ENCODE peak calls at places on chromosomes 7 and 10, in five cellular contexts. C, I, K, M and T are unnamed samples.

GRCh38 chr7:20164420-20165145 is 52.6 kb downstream of the MACC1 start:
- DNase-seq in C (no peak), I (no peak), K (no peak), M (no peak), T (no peak)

GRCh38 chr7:134458806-134459698 is at the start of gene AKR1B1:
- DNase-seq in C (peak), I (peak), K (no peak), M (peak), T (peak)

GRCh38 chr7:56105508-56105907 is 768 bp downstream of the CHCHD2 start:
- DNase-seq in C (peak), I (peak), K (peak), M (no peak), T (no peak)

GRCh38 chr7:134084488-134085144 is 42.5 kb upstream of the LRGUK start:
- DNase-seq in C (no peak), I (peak), K (peak), M (no peak), T (no peak)

GRCh38 chr10:82934429-82934828 is 1059.4 kb downstream of the NRG3 start:
- DNase-seq in C (no peak), I (no peak), K (no peak), M (no peak), T (no peak)

GRCh38 chr7:5773661-5774086 is 7.8 kb downstream of the RNF216 start:
- DNase-seq in C (no peak), I (peak), K (peak), M (peak), T (no peak)

GRCh38 chr10:17256627-17257026 is 28.6 kb downstream of the VIM start:
- DNase-seq in C (no peak), I (no peak), K (no peak), M (no peak), T (no peak)

GRCh38 chr10:18683427-18683826 is 24.2 kb downstream of the ARL5B start:
- DNase-seq in C (no peak), I (no peak), K (peak), M (no peak), T (no peak)

GRCh38 chr10:7507887-7508726 is 97.3 kb upstream of the SFMBT2 start:
- DNase-seq in C (no peak), I (no peak), K (no peak), M (no peak), T (no peak)

GRCh38 chr7:36305648-36306047 is 84.0 kb upstream of the ANLN start:
- DNase-seq in C (no peak), I (no peak), K (no peak), M (no peak), T (no peak)

GRCh38 chr7:36667007-36667406 is 57.3 kb downstream of the AOAH start:
- DNase-seq in C (no peak), I (no peak), K (no peak), M (no peak), T (no peak)

GRCh38 chr7:114856625-114857024 is 65.3 kb upstream of the MDFIC start:
- DNase-seq in C (no peak), I (no peak), K (no peak), M (no peak), T (no peak)

GRCh38 chr7:41754046-41754445 is 51.2 kb upstream of the INHBA start:
- DNase-seq in C (no peak), I (no peak), K (peak), M (no peak), T (no peak)

GRCh38 chr10:96587255-96588059 is 645 bp upstream of the TM9SF3 start:
- DNase-seq in C (peak), I (peak), K (peak), M (peak), T (no peak)

GRCh38 chr10:84469470-84469869 is 141.1 kb downstream of the CCSER2 start:
- DNase-seq in C (no peak), I (no peak), K (no peak), M (no peak), T (no peak)

GRCh38 chr7:33903770-33904679 is 1.3 kb upstream of the BMPER start:
- DNase-seq in C (no peak), I (no peak), K (no peak), M (no peak), T (no peak)

GRCh38 chr7:92527300-92528187 is 776 bp downstream of the PEX1 start:
- DNase-seq in C (peak), I (peak), K (peak), M (peak), T (peak)

GRCh38 chr7:74482629-74483401 is 29.1 kb downstream of the GTF2IRD1 start:
- DNase-seq in C (no peak), I (no peak), K (no peak), M (no peak), T (no peak)

GRCh38 chr10:120559800-120560199 is 102.8 kb downstream of the PLPP4 start:
- DNase-seq in C (no peak), I (no peak), K (no peak), M (no peak), T (no peak)

GRCh38 chr7:127665922-127666321 is 13.9 kb downstream of the SND1 start:
- DNase-seq in C (no peak), I (no peak), K (no peak), M (no peak), T (no peak)

GRCh38 chr7:82578430-82578829 is 134.9 kb upstream of the CACNA2D1 start:
- DNase-seq in C (no peak), I (no peak), K (no peak), M (no peak), T (no peak)

GRCh38 chr10:69468771-69469129 is 17.5 kb downstream of the TSPAN15 start:
- DNase-seq in C (no peak), I (no peak), K (peak), M (no peak), T (no peak)

GRCh38 chr7:101096331-101096956 is 11.2 kb downstream of the TRIM56 start:
- DNase-seq in C (no peak), I (no peak), K (no peak), M (no peak), T (no peak)

GRCh38 chr10:93336678-93337077 is 145.5 kb downstream of the MYOF start:
- DNase-seq in C (no peak), I (no peak), K (no peak), M (no peak), T (no peak)

GRCh38 chr7:95901006-95901405 is 128.7 kb downstream of the DYNC1I1 start:
- DNase-seq in C (no peak), I (no peak), K (no peak), M (no peak), T (no peak)

GRCh38 chr10:78211476-78212110 is 177.9 kb downstream of the RPS24 start:
- DNase-seq in C (no peak), I (peak), K (peak), M (no peak), T (no peak)

GRCh38 chr10:14554843-14555205 is 219.9 kb downstream of the FAM107B start:
- DNase-seq in C (no peak), I (no peak), K (peak), M (no peak), T (no peak)

GRCh38 chr10:48542471-48543210 is 62.2 kb downstream of the ARHGAP22 start:
- DNase-seq in C (no peak), I (no peak), K (no peak), M (no peak), T (no peak)